ENCODE peak calls at places on chromosomes 6 and 20, in ten cellular contexts. P, Z, E, J, A, G, F, L, I and B are unnamed samples.

GRCh38 chr6:33029297-33030184 is 20.1 kb upstream of the HLA-DOA start:
- DNase-seq in F (no peak), P (no peak), A (peak; percentile 46), J (peak; percentile 76), G (no peak), E (no peak), L (peak; percentile 89), Z (no peak), I (no peak), B (no peak)

GRCh38 chr20:1509237-1509636 is 18.0 kb upstream of the SIRPB2 start:
- DNase-seq in E (peak; percentile 61), J (no peak), F (no peak), Z (no peak), P (no peak), A (no peak), L (peak; percentile 22), G (no peak), I (peak; percentile 22), B (no peak)

GRCh38 chr6:53464483-53464882 is 80.4 kb downstream of the GCLC start:
- DNase-seq in J (no peak), F (no peak), P (no peak), L (no peak), G (no peak), I (no peak), Z (no peak), E (no peak), A (peak; percentile 64), B (no peak)

GRCh38 chr6:101830501-101831031 is 437.1 kb downstream of the GRIK2 start:
- DNase-seq in G (no peak), J (no peak), I (peak; percentile 6), Z (peak; percentile 30), P (no peak), L (no peak), A (no peak), E (no peak), F (no peak), B (no peak)

GRCh38 chr20:62696431-62696957 is 12.1 kb upstream of the NTSR1 start:
- DNase-seq in J (no peak), F (no peak), E (no peak), G (no peak), A (no peak), Z (no peak), P (no peak), I (no peak), L (no peak), B (no peak)

GRCh38 chr6:54747955-54748354 is 98.6 kb upstream of the FAM83B start:
- DNase-seq in G (no peak), P (no peak), A (no peak), E (no peak), Z (peak; percentile 15), L (no peak), I (no peak), F (no peak), J (no peak), B (no peak)

GRCh38 chr20:64161595-64162238 is 2.5 kb upstream of the MYT1 start:
- DNase-seq in G (no peak), L (no peak), F (peak; percentile 67), P (peak; percentile 25), Z (peak; percentile 6), J (peak; percentile 60), A (no peak), E (peak; percentile 94), I (peak; percentile 88), B (peak; percentile 37)

GRCh38 chr20:32333988-32334885 is 23.9 kb upstream of the ASXL1 start:
- DNase-seq in E (no peak), Z (no peak), G (no peak), I (no peak), F (peak; percentile 86), A (peak; percentile 25), J (peak; percentile 71), P (peak; percentile 70), L (no peak), B (no peak)

DNA sequence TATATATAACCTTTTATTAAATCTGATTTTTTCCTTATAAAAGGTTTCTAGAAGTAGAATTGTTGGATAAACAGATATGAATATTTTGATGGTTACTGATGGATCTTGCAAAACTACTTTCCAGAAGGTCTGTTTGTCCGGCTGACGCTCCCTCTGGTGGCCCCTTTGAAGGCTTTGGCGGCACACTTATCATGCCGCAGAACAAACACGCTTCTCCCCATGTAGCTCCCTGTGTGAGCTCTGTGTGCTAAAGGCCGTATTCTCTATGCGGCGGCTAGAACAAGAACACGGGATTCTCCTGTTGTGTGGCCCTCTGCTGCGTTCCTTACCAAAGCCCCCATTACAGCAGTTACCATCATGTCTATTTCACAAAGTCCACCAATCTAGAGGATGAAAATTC is 30.0 kb downstream of the PPP1R3G start:
- DNase-seq in P (peak; percentile 25), E (no peak), L (no peak), A (no peak), J (no peak), G (no peak), I (no peak), F (no peak), Z (no peak), B (no peak)
- H3K27ac ChIP-seq in P (no peak overlapping the region), E (no peak overlapping the region), L (no peak overlapping the region), A (no peak overlapping the region), J (no peak overlapping the region), G (no peak overlapping the region), I (no peak overlapping the region), F (no peak overlapping the region), Z (no peak overlapping the region), B (no peak overlapping the region)

GRCh38 chr20:37271421-37271768 is 9.8 kb upstream of the GHRH start:
- DNase-seq in I (no peak), F (no peak), E (no peak), J (no peak), A (no peak), G (no peak), L (no peak), Z (no peak), P (no peak), B (no peak)

GRCh38 chr20:37270586-37271420 is 9.2 kb upstream of the GHRH start:
- DNase-seq in P (no peak), I (no peak), A (no peak), J (peak; percentile 51), Z (peak; percentile 26), G (no peak), E (no peak), L (no peak), F (peak; percentile 10), B (no peak)

GRCh38 chr20:37265152-37265551 is 3.5 kb upstream of the GHRH start:
- DNase-seq in F (peak; percentile 3), L (peak; percentile 50), I (no peak), E (no peak), Z (no peak), G (no peak), J (peak; percentile 17), A (no peak), P (no peak), B (no peak)

GRCh38 chr20:37266940-37267683 is 5.5 kb upstream of the GHRH start:
- DNase-seq in P (no peak), A (no peak), J (no peak), E (no peak), L (no peak), F (peak; percentile 29), I (no peak), Z (no peak), G (no peak), B (no peak)

GRCh38 chr20:37267684-37268313 is 6.2 kb upstream of the GHRH start:
- DNase-seq in G (no peak), L (peak; percentile 32), A (no peak), J (no peak), P (no peak), I (no peak), E (peak; percentile 69), Z (no peak), F (no peak), B (no peak)
- H3K27ac ChIP-seq in G (no peak overlapping the region), L (no peak overlapping the region), A (no peak overlapping the region), J (no peak overlapping the region), P (no peak overlapping the region), I (no peak overlapping the region), E (peak overlapping the region; percentile 97), Z (no peak overlapping the region), F (no peak overlapping the region), B (no peak overlapping the region)

GRCh38 chr6:11771473-11772048 is 7.0 kb downstream of the ADTRP start:
- DNase-seq in E (peak; percentile 39), P (no peak), Z (peak; percentile 82), G (no peak), F (no peak), A (no peak), J (no peak), I (no peak), L (no peak), B (no peak)

GRCh38 chr6:11773581-11773980 is 5.0 kb downstream of the ADTRP start:
- DNase-seq in I (no peak), A (no peak), L (no peak), P (no peak), J (no peak), Z (no peak), G (no peak), F (no peak), E (no peak), B (no peak)

GRCh38 chr6:11772109-11772830 is 6.3 kb downstream of the ADTRP start:
- DNase-seq in F (no peak), I (peak; percentile 86), P (no peak), E (peak; percentile 28), L (no peak), Z (peak; percentile 96), J (no peak), A (peak; percentile 33), G (no peak), B (peak; percentile 44)

GRCh38 chr6:11774392-11774791 is 4.2 kb downstream of the ADTRP start:
- DNase-seq in P (no peak), L (no peak), J (no peak), G (no peak), I (no peak), E (no peak), F (no peak), A (no peak), Z (no peak), B (no peak)

DNA sequence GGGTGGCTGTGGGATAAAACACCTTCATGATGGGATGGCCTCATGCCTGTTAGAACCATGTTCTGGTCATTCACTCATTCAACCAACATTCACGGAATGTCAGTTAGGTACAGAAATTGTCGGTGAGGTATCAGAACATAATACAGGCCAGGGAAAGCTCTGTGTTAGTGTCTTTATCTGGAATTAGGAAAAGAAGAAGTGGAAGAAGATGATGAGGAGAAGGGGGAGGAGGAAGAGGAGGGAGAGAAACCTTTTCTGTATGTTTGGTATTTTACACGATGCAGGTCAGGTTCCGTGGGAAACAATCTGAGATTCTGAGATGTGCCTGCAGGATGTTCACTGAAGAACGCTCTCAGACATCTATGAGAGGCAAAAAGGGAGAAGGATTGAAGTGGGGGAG is 5.6 kb downstream of the ADTRP start:
- DNase-seq in I (no peak), F (no peak), P (no peak), L (no peak), G (no peak), E (no peak), Z (no peak), J (no peak), A (no peak), B (no peak)
- H3K27ac ChIP-seq in I (no peak overlapping the region), F (no peak overlapping the region), P (no peak overlapping the region), L (no peak overlapping the region), G (no peak overlapping the region), E (no peak overlapping the region), Z (peak overlapping the region; percentile 97), J (no peak overlapping the region), A (no peak overlapping the region), B (no peak overlapping the region)

GRCh38 chr20:41141153-41141815 is 3.9 kb downstream of the PLCG1 start:
- DNase-seq in L (peak; percentile 74), A (peak; percentile 66), E (no peak), J (no peak), F (no peak), P (no peak), G (peak; percentile 62), Z (no peak), I (no peak), B (no peak)

GRCh38 chr20:41142241-41142640 is 4.9 kb downstream of the PLCG1 start:
- DNase-seq in E (no peak), Z (no peak), L (no peak), G (no peak), I (no peak), J (no peak), P (no peak), F (no peak), A (no peak), B (no peak)

GRCh38 chr20:41143354-41143753 is 6.0 kb downstream of the PLCG1 start:
- DNase-seq in P (no peak), Z (no peak), I (no peak), G (no peak), E (no peak), F (no peak), L (no peak), A (no peak), J (no peak), B (no peak)

GRCh38 chr20:41145317-41145716 is 8.0 kb downstream of the PLCG1 start:
- DNase-seq in I (no peak), L (no peak), G (no peak), A (no peak), Z (no peak), E (no peak), F (peak; percentile 32), J (no peak), P (no peak), B (no peak)

GRCh38 chr20:41142914-41143313 is 5.6 kb downstream of the PLCG1 start:
- DNase-seq in A (no peak), F (no peak), G (no peak), I (no peak), J (no peak), E (no peak), L (peak; percentile 50), Z (no peak), P (no peak), B (no peak)
- H3K27ac ChIP-seq in A (peak overlapping the region; percentile 10), F (no peak overlapping the region), G (no peak overlapping the region), I (no peak overlapping the region), J (no peak overlapping the region), E (no peak overlapping the region), L (peak overlapping the region; percentile 11), Z (no peak overlapping the region), P (no peak overlapping the region), B (no peak overlapping the region)